ENCODE peak calls at places on chromosomes 1 and 21, in seven cellular contexts. One of them, this sample, is unnamed.

GRCh38 chr21:37915516-37915915 is 741 bp downstream of the KCNJ6 start:
- DNase-seq in Kasumi-1: no peak
- DNase-seq in GM23248: no peak
- DNase-seq in EL: no peak
- DNase-seq in mammary epithelial cell: peak; percentile 8
- DNase-seq in right lobe of liver: no peak
- DNase-seq in GM19239: no peak
- DNase-seq in this sample: no peak

GRCh38 chr1:903305-903704 is 20.4 kb upstream of the SAMD11 start:
- DNase-seq in Kasumi-1: no peak
- DNase-seq in GM23248: no peak
- DNase-seq in EL: no peak
- DNase-seq in mammary epithelial cell: no peak
- DNase-seq in right lobe of liver: peak; percentile 28
- DNase-seq in GM19239: no peak
- DNase-seq in this sample: no peak

GRCh38 chr1:177937931-177938330 is 31.9 kb downstream of the SEC16B start:
- DNase-seq in Kasumi-1: no peak
- DNase-seq in GM23248: peak; percentile 81
- DNase-seq in EL: peak; percentile 70
- DNase-seq in mammary epithelial cell: peak; percentile 51
- DNase-seq in right lobe of liver: no peak
- DNase-seq in GM19239: no peak
- DNase-seq in this sample: no peak

GRCh38 chr1:63621698-63622097 is 28.5 kb downstream of the PGM1 start:
- DNase-seq in Kasumi-1: no peak
- DNase-seq in GM23248: peak; percentile 65
- DNase-seq in EL: no peak
- DNase-seq in mammary epithelial cell: no peak
- DNase-seq in right lobe of liver: no peak
- DNase-seq in GM19239: no peak
- DNase-seq in this sample: no peak

GRCh38 chr1:156407344-156407743 is 38.3 kb downstream of the RHBG start:
- DNase-seq in Kasumi-1: no peak
- DNase-seq in GM23248: no peak
- DNase-seq in EL: no peak
- DNase-seq in mammary epithelial cell: no peak
- DNase-seq in right lobe of liver: no peak
- DNase-seq in GM19239: no peak
- DNase-seq in this sample: no peak

GRCh38 chr1:238960071-238960470 is 426.3 kb upstream of the CHRM3 start:
- DNase-seq in Kasumi-1: no peak
- DNase-seq in GM23248: peak; percentile 36
- DNase-seq in EL: peak; percentile 88
- DNase-seq in mammary epithelial cell: peak; percentile 93
- DNase-seq in right lobe of liver: no peak
- DNase-seq in GM19239: no peak
- DNase-seq in this sample: no peak

GRCh38 chr1:116203936-116204335 is 92.7 kb downstream of the MAB21L3 start:
- DNase-seq in Kasumi-1: no peak
- DNase-seq in GM23248: no peak
- DNase-seq in EL: no peak
- DNase-seq in mammary epithelial cell: no peak
- DNase-seq in right lobe of liver: no peak
- DNase-seq in GM19239: no peak
- DNase-seq in this sample: no peak

GRCh38 chr21:37580690-37581089 is 214.1 kb downstream of the DYRK1A start:
- DNase-seq in Kasumi-1: no peak
- DNase-seq in GM23248: no peak
- DNase-seq in EL: no peak
- DNase-seq in mammary epithelial cell: no peak
- DNase-seq in right lobe of liver: no peak
- DNase-seq in GM19239: no peak
- DNase-seq in this sample: no peak

GRCh38 chr1:85047472-85048295 is 616 bp downstream of the MCOLN3 start:
- DNase-seq in Kasumi-1: no peak
- DNase-seq in GM23248: peak; percentile 54
- DNase-seq in EL: peak; percentile 33
- DNase-seq in mammary epithelial cell: peak; percentile 1
- DNase-seq in right lobe of liver: no peak
- DNase-seq in GM19239: no peak
- DNase-seq in this sample: no peak

GRCh38 chr1:17220287-17220686 is 15.4 kb downstream of the PADI1 start:
- DNase-seq in Kasumi-1: no peak
- DNase-seq in GM23248: no peak
- DNase-seq in EL: no peak
- DNase-seq in mammary epithelial cell: no peak
- DNase-seq in right lobe of liver: no peak
- DNase-seq in GM19239: no peak
- DNase-seq in this sample: no peak

GRCh38 chr1:152743371-152744145 is 14.3 kb upstream of the KPRP start:
- DNase-seq in Kasumi-1: no peak
- DNase-seq in GM23248: peak; percentile 90
- DNase-seq in EL: no peak
- DNase-seq in mammary epithelial cell: peak; percentile 88
- DNase-seq in right lobe of liver: no peak
- DNase-seq in GM19239: no peak
- DNase-seq in this sample: no peak

GRCh38 chr1:32361674-32362473 is 411 bp downstream of the FAM229A start:
- DNase-seq in Kasumi-1: no peak
- DNase-seq in GM23248: peak; percentile 74
- DNase-seq in EL: peak; percentile 19
- DNase-seq in mammary epithelial cell: no peak
- DNase-seq in right lobe of liver: peak; percentile 67
- DNase-seq in GM19239: no peak
- DNase-seq in this sample: no peak

GRCh38 chr1:241362350-241362749 is 5.3 kb upstream of the RGS7 start:
- DNase-seq in Kasumi-1: no peak
- DNase-seq in GM23248: no peak
- DNase-seq in EL: no peak
- DNase-seq in mammary epithelial cell: no peak
- DNase-seq in right lobe of liver: no peak
- DNase-seq in GM19239: no peak
- DNase-seq in this sample: no peak

GRCh38 chr1:30527511-30528140 is 195.8 kb downstream of the MATN1 start:
- DNase-seq in Kasumi-1: no peak
- DNase-seq in GM23248: peak; percentile 24
- DNase-seq in EL: peak; percentile 14
- DNase-seq in mammary epithelial cell: peak; percentile 18
- DNase-seq in right lobe of liver: peak; percentile 24
- DNase-seq in GM19239: no peak
- DNase-seq in this sample: no peak

GRCh38 chr1:235984041-235984820 is 80.7 kb downstream of the NID1 start:
- DNase-seq in Kasumi-1: no peak
- DNase-seq in GM23248: peak; percentile 91
- DNase-seq in EL: peak; percentile 73
- DNase-seq in mammary epithelial cell: peak; percentile 81
- DNase-seq in right lobe of liver: no peak
- DNase-seq in GM19239: no peak
- DNase-seq in this sample: no peak

GRCh38 chr1:182301467-182302198 is 90.0 kb downstream of the GLUL start:
- DNase-seq in Kasumi-1: peak; percentile 22
- DNase-seq in GM23248: peak; percentile 64
- DNase-seq in EL: no peak
- DNase-seq in mammary epithelial cell: peak; percentile 80
- DNase-seq in right lobe of liver: no peak
- DNase-seq in GM19239: no peak
- DNase-seq in this sample: peak; percentile 30

GRCh38 chr1:241749924-241750695 is 97.9 kb upstream of the EXO1 start:
- DNase-seq in Kasumi-1: no peak
- DNase-seq in GM23248: peak; percentile 23
- DNase-seq in EL: no peak
- DNase-seq in mammary epithelial cell: no peak
- DNase-seq in right lobe of liver: no peak
- DNase-seq in GM19239: no peak
- DNase-seq in this sample: no peak

GRCh38 chr1:160080381-160081100 is 797 bp upstream of the KCNJ9 start:
- DNase-seq in Kasumi-1: no peak
- DNase-seq in GM23248: no peak
- DNase-seq in EL: no peak
- DNase-seq in mammary epithelial cell: no peak
- DNase-seq in right lobe of liver: no peak
- DNase-seq in GM19239: no peak
- DNase-seq in this sample: no peak

GRCh38 chr1:178407662-178408061 is 89.1 kb downstream of the CLEC20A start:
- DNase-seq in Kasumi-1: no peak
- DNase-seq in GM23248: no peak
- DNase-seq in EL: no peak
- DNase-seq in mammary epithelial cell: no peak
- DNase-seq in right lobe of liver: no peak
- DNase-seq in GM19239: no peak
- DNase-seq in this sample: no peak

GRCh38 chr21:46065215-46065992 is 32.5 kb upstream of the COL6A2 start:
- DNase-seq in Kasumi-1: peak; percentile 50
- DNase-seq in GM23248: peak; percentile 85
- DNase-seq in EL: peak; percentile 53
- DNase-seq in mammary epithelial cell: no peak
- DNase-seq in right lobe of liver: peak; percentile 41
- DNase-seq in GM19239: no peak
- DNase-seq in this sample: no peak

GRCh38 chr1:200524092-200524491 is 96.5 kb downstream of the KIF14 start:
- DNase-seq in Kasumi-1: no peak
- DNase-seq in GM23248: no peak
- DNase-seq in EL: no peak
- DNase-seq in mammary epithelial cell: no peak
- DNase-seq in right lobe of liver: no peak
- DNase-seq in GM19239: no peak
- DNase-seq in this sample: no peak

GRCh38 chr21:41396452-41397107 is 29.5 kb upstream of the MX1 start:
- DNase-seq in Kasumi-1: peak; percentile 90
- DNase-seq in GM23248: peak; percentile 9
- DNase-seq in EL: peak; percentile 24
- DNase-seq in mammary epithelial cell: peak; percentile 8
- DNase-seq in right lobe of liver: peak; percentile 52
- DNase-seq in GM19239: no peak
- DNase-seq in this sample: peak; percentile 70

GRCh38 chr1:26861286-26861701 is 1.7 kb upstream of the SFN start:
- DNase-seq in Kasumi-1: peak; percentile 13
- DNase-seq in GM23248: peak; percentile 56
- DNase-seq in EL: peak; percentile 54
- DNase-seq in mammary epithelial cell: peak; percentile 93
- DNase-seq in right lobe of liver: no peak
- DNase-seq in GM19239: no peak
- DNase-seq in this sample: no peak

GRCh38 chr21:19031956-19032355 is 628.4 kb upstream of the TMPRSS15 start:
- DNase-seq in Kasumi-1: no peak
- DNase-seq in GM23248: no peak
- DNase-seq in EL: no peak
- DNase-seq in mammary epithelial cell: no peak
- DNase-seq in right lobe of liver: no peak
- DNase-seq in GM19239: no peak
- DNase-seq in this sample: no peak

GRCh38 chr1:203295796-203296195 is 9.5 kb upstream of the BTG2 start:
- DNase-seq in Kasumi-1: no peak
- DNase-seq in GM23248: no peak
- DNase-seq in EL: no peak
- DNase-seq in mammary epithelial cell: no peak
- DNase-seq in right lobe of liver: no peak
- DNase-seq in GM19239: no peak
- DNase-seq in this sample: no peak

GRCh38 chr1:94496076-94496755 is 45.3 kb downstream of the F3 start:
- DNase-seq in Kasumi-1: no peak
- DNase-seq in GM23248: no peak
- DNase-seq in EL: no peak
- DNase-seq in mammary epithelial cell: no peak
- DNase-seq in right lobe of liver: no peak
- DNase-seq in GM19239: no peak
- DNase-seq in this sample: no peak

GRCh38 chr21:41876928-41877652 is 2.1 kb downstream of the PRDM15 start:
- DNase-seq in Kasumi-1: no peak
- DNase-seq in GM23248: no peak
- DNase-seq in EL: no peak
- DNase-seq in mammary epithelial cell: no peak
- DNase-seq in right lobe of liver: no peak
- DNase-seq in GM19239: no peak
- DNase-seq in this sample: no peak

GRCh38 chr1:202143768-202144509 is 598 bp downstream of the ARL8A start:
- DNase-seq in Kasumi-1: peak; percentile 83
- DNase-seq in GM23248: peak; percentile 60
- DNase-seq in EL: peak; percentile 21
- DNase-seq in mammary epithelial cell: no peak
- DNase-seq in right lobe of liver: peak; percentile 63
- DNase-seq in GM19239: peak; percentile 63
- DNase-seq in this sample: peak; percentile 49

GRCh38 chr1:45643978-45644377 is 20.1 kb upstream of the CCDC17 start:
- DNase-seq in Kasumi-1: no peak
- DNase-seq in GM23248: no peak
- DNase-seq in EL: no peak
- DNase-seq in mammary epithelial cell: peak; percentile 31
- DNase-seq in right lobe of liver: no peak
- DNase-seq in GM19239: no peak
- DNase-seq in this sample: no peak

GRCh38 chr1:64663654-64664053 is 81.2 kb upstream of the RAVER2 start:
- DNase-seq in Kasumi-1: peak; percentile 1
- DNase-seq in GM23248: peak; percentile 4
- DNase-seq in EL: peak; percentile 9
- DNase-seq in mammary epithelial cell: no peak
- DNase-seq in right lobe of liver: no peak
- DNase-seq in GM19239: no peak
- DNase-seq in this sample: no peak

GRCh38 chr1:222754386-222755139 is 17.6 kb downstream of the FAM177B start:
- DNase-seq in Kasumi-1: peak; percentile 20
- DNase-seq in GM23248: peak; percentile 99
- DNase-seq in EL: peak; percentile 95
- DNase-seq in mammary epithelial cell: peak; percentile 85
- DNase-seq in right lobe of liver: no peak
- DNase-seq in GM19239: no peak
- DNase-seq in this sample: no peak